ENCODE peak calls at places on chromosomes 2 and 18, in four cellular contexts. F, H, Q and D are unnamed samples.

GRCh38 chr18:12606592-12607315 is 51.2 kb downstream of the SPIRE1 start:
- DNase-seq in F (no peak), H (peak), Q (no peak), D (no peak)

GRCh38 chr2:3170792-3171455 is 206.7 kb downstream of the EIPR1 start:
- DNase-seq in Q (no peak), F (no peak), H (no peak), D (no peak)

GRCh38 chr2:223084873-223085272 is 32.9 kb downstream of the KCNE4 start:
- DNase-seq in Q (no peak), F (no peak), H (no peak), D (no peak)

GRCh38 chr2:233165895-233166661 is 85.4 kb upstream of the ATG16L1 start:
- DNase-seq in H (peak), F (no peak), Q (no peak), D (no peak)

GRCh38 chr2:150192701-150193100 is 294.8 kb downstream of the RND3 start:
- DNase-seq in F (no peak), Q (no peak), H (no peak), D (no peak)

GRCh38 chr2:229927817-229928321 is 5.6 kb downstream of the FBXO36 start:
- DNase-seq in F (no peak), H (no peak), Q (no peak), D (no peak)

GRCh38 chr2:72993147-72993546 is 75.8 kb downstream of the EMX1 start:
- DNase-seq in Q (peak), H (peak), F (peak), D (peak)

GRCh38 chr18:14098428-14098827 is 33.8 kb downstream of the ZNF519 start:
- DNase-seq in Q (no peak), F (no peak), H (no peak), D (no peak)

GRCh38 chr2:187407407-187408084 is 40.5 kb downstream of the CALCRL start:
- DNase-seq in H (no peak), F (no peak), Q (no peak), D (no peak)

GRCh38 chr2:238260879-238261278 is 21.0 kb upstream of the HES6 start:
- DNase-seq in Q (peak), H (no peak), F (no peak), D (no peak)